ENCODE peak calls at places on chromosomes 7 and 10, in eight cellular contexts. J, K, E, M, P, L, Y and Z are unnamed samples.
A peak's percentile ranks its signal among the peaks of the same experiment; 100 is the strongest.

GRCh38 chr7:33751395-33751794 is 153.9 kb upstream of the BMPER start:
- DNase-seq in P (no peak), J (no peak), Y (no peak), M (no peak), K (no peak), E (no peak), L (no peak), Z (no peak)

GRCh38 chr7:84857336-84857735 is 329.5 kb downstream of the SEMA3D start:
- DNase-seq in Y (no peak), J (no peak), E (no peak), K (no peak), L (no peak), M (no peak), P (no peak), Z (no peak)

GRCh38 chr10:49596493-49596809 is 13.7 kb upstream of the SLC18A3 start:
- DNase-seq in K (no peak), M (no peak), P (no peak), Y (no peak), L (no peak), E (peak; percentile 4), J (no peak), Z (no peak)

GRCh38 chr10:126924915-126925300 is 19.7 kb downstream of the DOCK1 start:
- DNase-seq in M (no peak), K (peak; percentile 36), Y (no peak), J (no peak), P (no peak), E (no peak), L (peak; percentile 41), Z (peak; percentile 16)

GRCh38 chr10:129193148-129193547 is 273.9 kb upstream of the MGMT start:
- DNase-seq in L (peak; percentile 39), K (no peak), P (no peak), M (peak; percentile 47), J (no peak), Y (no peak), E (no peak), Z (no peak)

GRCh38 chr7:15686209-15686956 is at the start of gene MEOX2:
- DNase-seq in P (no peak), J (no peak), L (peak; percentile 77), E (peak; percentile 50), M (peak; percentile 85), Y (no peak), K (peak; percentile 17), Z (peak; percentile 52)

GRCh38 chr7:127346575-127347256 is 45.8 kb downstream of the ZNF800 start:
- DNase-seq in E (no peak), L (no peak), Y (no peak), M (no peak), K (no peak), J (no peak), P (no peak), Z (no peak)

GRCh38 chr7:79453558-79454324 is at the start of gene MAGI2:
- DNase-seq in Y (no peak), E (peak; percentile 69), M (peak; percentile 86), K (peak; percentile 90), P (peak; percentile 89), J (peak; percentile 25), L (peak; percentile 71), Z (peak; percentile 90)

GRCh38 chr7:27686315-27686714 is 23.6 kb upstream of the HIBADH start:
- DNase-seq in M (no peak), E (no peak), J (no peak), P (no peak), L (peak; percentile 38), K (peak; percentile 68), Y (no peak), Z (peak; percentile 74)

GRCh38 chr10:22447068-22447467 is 101.8 kb downstream of the SPAG6 start:
- DNase-seq in Y (no peak), J (no peak), M (no peak), E (no peak), K (no peak), P (no peak), L (no peak), Z (no peak)

GRCh38 chr7:144529269-144529926 is 125.9 kb upstream of the NOBOX start:
- DNase-seq in M (no peak), P (no peak), L (no peak), E (no peak), K (no peak), J (no peak), Y (no peak), Z (no peak)

GRCh38 chr7:132580277-132580676 is 4.0 kb upstream of the PLXNA4 start:
- DNase-seq in M (no peak), P (no peak), J (no peak), E (no peak), L (peak; percentile 10), Y (no peak), K (peak; percentile 2), Z (peak; percentile 11)

GRCh38 chr7:106926892-106927291 is 61.8 kb downstream of the PIK3CG start:
- DNase-seq in M (no peak), P (no peak), J (no peak), K (no peak), Y (no peak), E (no peak), L (no peak), Z (no peak)

GRCh38 chr7:129351320-129351719 is 82.9 kb upstream of the STRIP2 start:
- DNase-seq in M (no peak), P (no peak), L (peak; percentile 11), K (no peak), J (no peak), E (no peak), Y (no peak), Z (peak; percentile 57)

GRCh38 chr7:13800694-13801448 is 188.6 kb downstream of the ETV1 start:
- DNase-seq in P (no peak), L (peak; percentile 94), E (no peak), J (peak; percentile 24), Y (no peak), K (peak; percentile 29), M (no peak), Z (peak; percentile 96)

GRCh38 chr7:148037049-148037448 is 553.5 kb upstream of the C7orf33 start:
- DNase-seq in P (no peak), E (no peak), Y (no peak), L (no peak), J (no peak), K (no peak), M (no peak), Z (no peak)

GRCh38 chr10:104052351-104052885 is 33.3 kb downstream of the COL17A1 start:
- DNase-seq in E (peak; percentile 95), P (no peak), Y (no peak), J (no peak), M (no peak), L (no peak), K (peak; percentile 69), Z (peak; percentile 60)

GRCh38 chr7:127252736-127253288 is at the start of gene GRM8:
- DNase-seq in J (no peak), K (peak; percentile 11), L (peak; percentile 48), M (peak; percentile 44), Y (no peak), E (peak; percentile 40), P (peak; percentile 80), Z (peak; percentile 44)

GRCh38 chr10:581776-582330 is 107.6 kb downstream of the DIP2C start:
- DNase-seq in E (no peak), J (no peak), L (no peak), Y (no peak), P (no peak), M (no peak), K (no peak), Z (no peak)

GRCh38 chr7:28187012-28187411 is 6.4 kb upstream of the JAZF1 start:
- DNase-seq in L (no peak), Y (no peak), K (no peak), J (no peak), P (no peak), E (no peak), M (no peak), Z (no peak)

GRCh38 chr7:64799-65430 is 127.5 kb upstream of the FAM20C start:
- DNase-seq in P (peak; percentile 47), E (no peak), L (no peak), J (no peak), M (no peak), K (no peak), Y (no peak), Z (no peak)

DNA sequence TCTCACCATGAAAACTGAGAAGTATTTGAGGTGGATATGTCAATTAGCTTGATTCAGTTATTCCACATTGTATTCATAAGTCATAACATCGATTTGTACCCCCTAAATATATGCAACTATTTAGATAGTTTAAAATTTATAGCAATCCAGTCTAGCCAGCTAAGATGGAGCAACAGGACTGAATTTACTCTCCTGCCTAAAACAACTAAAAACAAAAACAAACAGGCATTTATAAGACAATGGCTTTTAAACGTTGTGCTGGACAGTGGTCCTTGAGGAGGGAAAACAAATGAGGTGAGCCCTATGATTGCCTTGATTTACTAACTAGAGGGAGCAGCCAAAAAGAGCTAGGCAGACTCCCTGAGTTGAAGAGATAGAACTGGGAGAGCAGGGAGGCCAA is 814 bp upstream of the GPAM start:
- DNase-seq in L (no peak), Y (no peak), M (no peak), J (no peak), P (no peak), K (no peak), E (no peak), Z (no peak)
- H3K4me3 ChIP-seq in L (peak overlapping the region; percentile 79), Y (peak overlapping the region; percentile 84), M (peak overlapping the region; percentile 73), J (peak overlapping the region; percentile 65), P (peak overlapping the region; percentile 96), K (peak overlapping the region; percentile 90), E (no peak overlapping the region), Z (peak overlapping the region; percentile 84)

GRCh38 chr7:54774785-54775740 is 16.1 kb upstream of the SEC61G start:
- DNase-seq in K (no peak), L (no peak), E (no peak), M (no peak), J (no peak), Y (no peak), P (no peak), Z (no peak)

GRCh38 chr7:54778696-54779285 is 19.8 kb upstream of the SEC61G start:
- DNase-seq in E (no peak), L (peak; percentile 48), Y (no peak), K (no peak), J (no peak), P (no peak), M (no peak), Z (no peak)

GRCh38 chr7:54778166-54778565 is 19.2 kb upstream of the SEC61G start:
- DNase-seq in M (no peak), J (no peak), P (no peak), Y (no peak), K (no peak), L (no peak), E (no peak), Z (no peak)

GRCh38 chr7:54769203-54769602 is 10.2 kb upstream of the SEC61G start:
- DNase-seq in M (no peak), E (no peak), K (no peak), L (peak; percentile 23), J (no peak), P (no peak), Y (no peak), Z (no peak)

GRCh38 chr7:54773472-54774399 is 14.7 kb upstream of the SEC61G start:
- DNase-seq in P (peak; percentile 86), J (peak; percentile 55), K (peak; percentile 83), Y (peak; percentile 91), L (peak; percentile 85), E (peak; percentile 87), M (peak; percentile 78), Z (peak; percentile 88)
- H3K4me3 ChIP-seq in P (peak overlapping the region; percentile 61), J (peak overlapping the region; percentile 47), K (peak overlapping the region; percentile 52), Y (peak overlapping the region; percentile 47), L (peak overlapping the region; percentile 44), E (peak overlapping the region; percentile 28), M (peak overlapping the region; percentile 62), Z (peak overlapping the region; percentile 51)

GRCh38 chr7:41459623-41460256 is 243.2 kb downstream of the INHBA start:
- DNase-seq in P (no peak), K (peak; percentile 17), J (no peak), E (no peak), Y (no peak), M (no peak), L (no peak), Z (peak; percentile 23)
- H3K4me3 ChIP-seq in P (peak overlapping the region; percentile 31), K (no peak overlapping the region), J (no peak overlapping the region), E (no peak overlapping the region), Y (no peak overlapping the region), M (no peak overlapping the region), L (no peak overlapping the region), Z (no peak overlapping the region)

GRCh38 chr10:123398756-123399155 is 244.6 kb downstream of the BUB3 start:
- DNase-seq in Y (no peak), L (no peak), K (no peak), E (no peak), J (no peak), P (no peak), M (no peak), Z (no peak)
- H3K4me3 ChIP-seq in Y (no peak overlapping the region), L (no peak overlapping the region), K (no peak overlapping the region), E (no peak overlapping the region), J (no peak overlapping the region), P (no peak overlapping the region), M (no peak overlapping the region), Z (no peak overlapping the region)